ENCODE peak calls at places on chromosome 9, in four cellular contexts. P, W, H and U are unnamed samples.

GRCh38 chr9:96448546-96449170 is 1.3 kb upstream of the HABP4 start:
- DNase-seq in P (no peak), W (no peak), H (no peak), U (no peak)

GRCh38 chr9:2085719-2086515 is 70.8 kb downstream of the SMARCA2 start:
- DNase-seq in P (no peak), W (no peak), H (no peak), U (no peak)

GRCh38 chr9:83342731-83343130 is 195.5 kb downstream of the FRMD3 start:
- DNase-seq in P (no peak), W (no peak), H (no peak), U (no peak)

GRCh38 chr9:20205821-20206220 is 416.5 kb downstream of the MLLT3 start:
- DNase-seq in P (no peak), W (no peak), H (no peak), U (no peak)

GRCh38 chr9:129885018-129885669 is 49.9 kb downstream of the USP20 start:
- DNase-seq in P (peak; percentile 68), W (peak; percentile 20), H (peak; percentile 33), U (peak; percentile 38)

GRCh38 chr9:110526426-110526825 is 53.1 kb downstream of the SVEP1 start:
- DNase-seq in P (no peak), W (no peak), H (no peak), U (no peak)

GRCh38 chr9:105681724-105682123 is 12.6 kb upstream of the TMEM38B start:
- DNase-seq in P (peak; percentile 69), W (no peak), H (no peak), U (no peak)

GRCh38 chr9:89864257-89864656 is 259.4 kb downstream of the GADD45G start:
- DNase-seq in P (no peak), W (no peak), H (no peak), U (no peak)

GRCh38 chr9:72898360-72898759 is 54.5 kb downstream of the ALDH1A1 start:
- DNase-seq in P (no peak), W (no peak), H (no peak), U (no peak)

GRCh38 chr9:110997847-110998246 is 40.4 kb downstream of the LPAR1 start:
- DNase-seq in P (no peak), W (no peak), H (no peak), U (no peak)

GRCh38 chr9:93541581-93542349 is 34.6 kb upstream of the PHF2 start:
- DNase-seq in P (no peak), W (no peak), H (no peak), U (no peak)

GRCh38 chr9:136396219-136396515 is 3.8 kb downstream of the SNAPC4 start:
- DNase-seq in P (no peak), W (no peak), H (no peak), U (no peak)

GRCh38 chr9:107218834-107219485 is 64.1 kb upstream of the RAD23B start:
- DNase-seq in P (no peak), W (peak; percentile 53), H (no peak), U (no peak)

GRCh38 chr9:109198736-109199384 is 31.8 kb upstream of the FRRS1L start:
- DNase-seq in P (peak; percentile 46), W (no peak), H (no peak), U (no peak)

GRCh38 chr9:131402738-131403492 is 9.0 kb downstream of the PRRC2B start:
- DNase-seq in P (peak; percentile 8), W (no peak), H (peak; percentile 93), U (no peak)

GRCh38 chr9:131027048-131027871 is 18.3 kb downstream of the LAMC3 start:
- DNase-seq in P (peak; percentile 73), W (no peak), H (no peak), U (no peak)

DNA sequence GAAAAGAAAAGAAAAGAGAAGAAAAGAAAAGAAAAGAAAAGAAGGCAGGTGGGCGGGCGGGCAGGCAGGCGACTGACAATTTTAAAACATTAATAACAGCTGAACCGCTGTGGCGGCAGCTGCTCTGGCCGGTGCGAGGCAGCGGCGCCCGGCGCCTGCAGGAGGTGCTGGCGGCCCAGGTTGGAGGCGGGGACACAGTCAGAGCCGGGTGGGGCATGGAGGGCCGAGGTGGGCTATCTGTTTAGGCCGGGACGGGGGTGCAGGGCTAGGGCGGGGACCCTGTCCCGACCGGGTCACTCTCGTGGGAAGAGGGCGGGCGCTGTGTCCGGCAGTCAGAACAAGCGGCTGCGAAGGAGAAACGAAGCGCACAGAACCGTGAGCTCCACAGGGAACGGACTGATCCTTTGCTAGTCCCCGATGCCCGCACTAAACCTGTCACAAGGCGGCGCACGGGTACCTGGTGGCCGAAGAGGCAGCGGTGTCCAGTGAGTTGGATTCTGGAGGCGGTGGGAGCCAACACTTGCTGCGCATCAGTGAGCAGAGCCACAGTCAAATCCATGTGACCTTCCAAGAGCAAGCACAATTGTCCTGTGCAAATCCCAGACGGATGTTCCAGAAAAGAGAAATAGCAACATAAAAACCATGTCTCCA is 13.6 kb upstream of the ALDOB start:
- DNase-seq in P (peak; percentile 72), W (no peak), H (no peak), U (peak; percentile 87)
- TF ChIP-seq BHLHE40 in P (peak; percentile 10), W (no peak), H (no peak), U (no peak)

GRCh38 chr9:80040457-80040856 is 468.7 kb downstream of the TLE4 start:
- DNase-seq in P (no peak), W (no peak), H (no peak), U (no peak)

DNA sequence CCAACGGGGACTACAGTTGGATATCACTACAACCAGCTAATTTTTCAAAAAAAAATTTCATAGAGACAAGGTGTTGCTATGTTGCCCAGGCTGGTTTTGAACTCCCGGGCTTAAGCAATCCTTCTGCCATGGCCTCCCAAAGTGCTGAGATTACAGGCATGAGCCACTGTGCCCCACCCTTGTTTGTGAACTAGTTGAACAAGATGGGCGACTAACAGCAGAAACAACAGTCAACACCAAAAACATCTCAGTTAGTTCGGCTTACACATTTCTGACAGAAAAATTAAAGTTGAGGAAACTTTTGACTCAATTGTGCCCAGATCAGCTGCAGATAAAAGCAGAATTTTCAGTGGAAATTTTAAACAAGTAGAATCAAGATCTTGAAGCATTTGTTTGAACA is 470.1 kb downstream of the TLE4 start:
- DNase-seq in P (no peak), W (no peak), H (no peak), U (no peak)
- TF ChIP-seq TARDBP in P (no peak), W (no peak), H (no peak), U (no peak)

GRCh38 chr9:81557957-81558791 is 131.2 kb downstream of the TLE1 start:
- DNase-seq in P (no peak), W (no peak), H (no peak), U (no peak)
- TF ChIP-seq BHLHE40 in P (no peak), W (no peak), H (no peak), U (no peak)

DNA sequence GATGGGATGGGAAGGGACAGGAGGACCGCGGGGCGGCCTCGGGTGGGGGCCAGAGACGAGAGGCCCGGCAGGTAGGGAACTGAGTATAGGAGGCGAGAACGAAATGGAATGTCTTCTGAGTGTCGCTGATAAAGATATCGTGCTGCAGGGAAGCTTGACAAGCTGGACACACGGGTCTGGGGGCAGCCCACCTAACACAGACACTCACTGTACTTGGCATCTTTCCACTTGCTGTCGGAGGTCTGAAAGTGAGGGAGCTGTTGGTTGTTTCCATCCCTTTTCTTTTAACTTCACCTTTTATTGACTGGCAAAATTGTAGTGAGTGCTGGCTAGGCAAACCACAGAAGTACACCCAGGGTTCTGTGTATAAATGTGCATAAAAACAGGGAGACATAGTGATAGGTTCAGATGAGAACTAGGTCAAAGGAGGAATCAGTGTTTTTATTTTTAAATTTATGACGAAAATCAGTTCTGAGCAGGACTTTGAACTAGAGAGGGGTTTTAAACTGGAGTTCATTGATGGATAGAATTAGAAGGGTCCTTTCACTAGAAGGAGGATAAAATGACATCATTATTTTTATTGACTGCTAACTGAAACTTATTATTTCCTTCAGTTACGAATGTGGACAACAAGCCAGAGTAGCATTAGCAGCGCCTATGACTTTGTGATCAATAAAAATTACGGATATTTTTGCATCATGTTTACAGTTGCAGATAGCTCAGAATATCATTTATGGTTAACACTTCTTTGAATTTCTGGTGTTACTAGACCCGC is 778 bp downstream of the GAPVD1 start:
- DNase-seq in P (no peak), W (no peak), H (peak; percentile 15), U (peak; percentile 38)
- TF ChIP-seq TARDBP in P (no peak), W (no peak), H (no peak), U (no peak)

DNA sequence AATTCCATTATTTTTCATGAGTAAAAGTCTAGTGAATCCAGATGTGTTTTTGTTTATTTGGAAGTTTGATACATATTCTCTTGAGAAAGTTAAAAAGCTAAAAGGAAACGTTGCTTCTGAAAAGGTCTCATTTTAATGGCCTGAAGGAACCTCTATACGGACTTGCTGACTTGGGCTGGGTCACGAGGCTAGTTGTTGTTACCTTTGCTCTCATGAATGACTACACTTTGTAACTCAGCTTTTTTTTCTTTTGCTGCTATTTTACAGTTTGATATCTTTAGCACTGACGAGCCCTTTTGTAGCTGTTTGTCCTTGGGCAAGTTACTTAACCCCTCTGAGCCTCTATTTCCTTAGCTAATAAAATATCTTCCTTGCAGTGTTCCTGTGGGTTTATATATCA is 211.5 kb downstream of the PCSK5 start:
- DNase-seq in P (no peak), W (no peak), H (no peak), U (no peak)
- TF ChIP-seq BHLHE40 in P (no peak), W (no peak), H (no peak), U (no peak)

GRCh38 chr9:135253305-135254004 is 166.0 kb downstream of the OLFM1 start:
- DNase-seq in P (peak; percentile 23), W (no peak), H (no peak), U (no peak)
- TF ChIP-seq TARDBP in P (no peak), W (no peak), H (no peak), U (no peak)

GRCh38 chr9:134660407-134660806 is 18.8 kb downstream of the COL5A1 start:
- DNase-seq in P (peak; percentile 70), W (no peak), H (no peak), U (peak; percentile 20)
- TF ChIP-seq BHLHE40 in P (no peak), W (no peak), H (no peak), U (no peak)

DNA sequence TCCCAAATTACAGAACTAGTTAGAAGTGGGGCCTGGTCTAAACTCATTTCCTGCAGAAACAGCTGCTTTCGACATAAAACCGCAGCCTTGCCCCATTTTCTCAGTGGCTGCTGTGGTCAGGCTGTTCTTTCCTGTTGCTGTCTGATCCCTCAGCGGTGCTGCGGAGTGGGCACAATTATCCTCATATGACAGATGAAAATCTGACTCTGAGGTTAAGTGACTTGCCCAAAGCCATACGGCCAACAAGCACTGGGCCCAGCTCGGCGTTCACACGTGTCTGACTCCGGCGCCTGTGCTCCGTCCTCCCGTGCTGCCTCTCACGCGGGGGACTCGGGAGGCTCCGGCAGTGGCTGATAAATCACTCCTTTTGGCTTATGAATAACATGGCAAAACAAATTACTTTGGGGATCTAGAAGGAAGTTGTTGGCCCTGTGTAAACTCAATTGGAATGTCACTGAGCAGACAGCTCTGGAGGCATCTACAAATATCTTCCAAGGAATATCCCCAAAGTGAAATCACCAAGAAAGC is 142.6 kb upstream of the LMX1B start:
- DNase-seq in P (no peak), W (peak; percentile 52), H (no peak), U (no peak)
- TF ChIP-seq TARDBP in P (no peak), W (no peak), H (no peak), U (no peak)

GRCh38 chr9:30036558-30036957 is 2347.9 kb upstream of the ACO1 start:
- DNase-seq in P (no peak), W (no peak), H (no peak), U (no peak)

GRCh38 chr9:30039712-30040111 is 2344.7 kb upstream of the ACO1 start:
- DNase-seq in P (no peak), W (no peak), H (no peak), U (peak; percentile 3)
- TF ChIP-seq BHLHE40 in P (no peak), W (no peak), H (no peak), U (no peak)